ENCODE peak calls at places on chromosomes 11 and 22, in four cellular contexts. One of them, this sample, is unnamed.

GRCh38 chr11:25900814-25901213 is 431.1 kb upstream of the ANO3 start:
- DNase-seq in heart left ventricle: no peak
- DNase-seq in colonic mucosa: no peak
- DNase-seq in neuronal stem cell: no peak
- DNase-seq in this sample: no peak

GRCh38 chr22:44409691-44410316 is 88.2 kb downstream of the RTL6 start:
- DNase-seq in heart left ventricle: no peak
- DNase-seq in neuronal stem cell: no peak
- DNase-seq in colonic mucosa: no peak
- DNase-seq in this sample: no peak

GRCh38 chr11:19604679-19605375 is 107.8 kb upstream of the NAV2 start:
- DNase-seq in colonic mucosa: no peak
- DNase-seq in neuronal stem cell: no peak
- DNase-seq in heart left ventricle: no peak
- DNase-seq in this sample: no peak

GRCh38 chr11:119728226-119728626 is 774 bp downstream of the NECTIN1 start:
- DNase-seq in neuronal stem cell: peak; percentile 26
- DNase-seq in colonic mucosa: peak; percentile 45
- DNase-seq in heart left ventricle: no peak
- DNase-seq in this sample: no peak

GRCh38 chr11:76822406-76822805 is 38.3 kb upstream of the ACER3 start:
- DNase-seq in neuronal stem cell: no peak
- DNase-seq in colonic mucosa: no peak
- DNase-seq in heart left ventricle: no peak
- DNase-seq in this sample: no peak

GRCh38 chr11:17385492-17385891 is 3.0 kb downstream of the KCNJ11 start:
- DNase-seq in heart left ventricle: no peak
- DNase-seq in colonic mucosa: no peak
- DNase-seq in neuronal stem cell: no peak
- DNase-seq in this sample: no peak

GRCh38 chr11:65308281-65308891 is 6.3 kb upstream of the CDC42EP2 start:
- DNase-seq in neuronal stem cell: no peak
- DNase-seq in colonic mucosa: peak; percentile 61
- DNase-seq in heart left ventricle: peak; percentile 51
- DNase-seq in this sample: no peak

GRCh38 chr22:21022507-21022906 is 7.5 kb downstream of the P2RX6 start:
- DNase-seq in neuronal stem cell: no peak
- DNase-seq in heart left ventricle: no peak
- DNase-seq in colonic mucosa: no peak
- DNase-seq in this sample: no peak

GRCh38 chr22:18091916-18092526 is 14.2 kb downstream of the PEX26 start:
- DNase-seq in heart left ventricle: peak; percentile 87
- DNase-seq in colonic mucosa: peak; percentile 89
- DNase-seq in neuronal stem cell: no peak
- DNase-seq in this sample: peak; percentile 53

GRCh38 chr11:91837649-91838330 is 386.8 kb upstream of the FAT3 start:
- DNase-seq in neuronal stem cell: no peak
- DNase-seq in heart left ventricle: no peak
- DNase-seq in colonic mucosa: no peak
- DNase-seq in this sample: no peak

GRCh38 chr22:21032037-21032842 is at the start of gene SLC7A4:
- DNase-seq in heart left ventricle: no peak
- DNase-seq in neuronal stem cell: no peak
- DNase-seq in colonic mucosa: no peak
- DNase-seq in this sample: no peak

GRCh38 chr11:10298342-10298741 is 4.3 kb upstream of the SBF2 start:
- DNase-seq in neuronal stem cell: no peak
- DNase-seq in heart left ventricle: no peak
- DNase-seq in colonic mucosa: no peak
- DNase-seq in this sample: no peak

GRCh38 chr11:64224891-64225607 is 937 bp downstream of the TRPT1 start:
- DNase-seq in colonic mucosa: no peak
- DNase-seq in neuronal stem cell: no peak
- DNase-seq in heart left ventricle: peak; percentile 27
- DNase-seq in this sample: no peak

GRCh38 chr11:128593281-128593680 is 5.9 kb upstream of the ETS1 start:
- DNase-seq in colonic mucosa: no peak
- DNase-seq in heart left ventricle: no peak
- DNase-seq in neuronal stem cell: peak; percentile 64
- DNase-seq in this sample: no peak

GRCh38 chr11:130001491-130002351 is 914 bp downstream of the PRDM10 start:
- DNase-seq in colonic mucosa: peak; percentile 53
- DNase-seq in neuronal stem cell: peak; percentile 30
- DNase-seq in heart left ventricle: no peak
- DNase-seq in this sample: peak; percentile 22

GRCh38 chr11:15849265-15849664 is 507.1 kb downstream of the SOX6 start:
- DNase-seq in colonic mucosa: peak; percentile 35
- DNase-seq in neuronal stem cell: no peak
- DNase-seq in heart left ventricle: no peak
- DNase-seq in this sample: no peak

GRCh38 chr11:94106699-94107098 is 21.9 kb upstream of the PANX1 start:
- DNase-seq in heart left ventricle: peak; percentile 43
- DNase-seq in colonic mucosa: no peak
- DNase-seq in neuronal stem cell: no peak
- DNase-seq in this sample: no peak

GRCh38 chr11:859394-860131 is 16.9 kb downstream of the TSPAN4 start:
- DNase-seq in heart left ventricle: peak; percentile 91
- DNase-seq in neuronal stem cell: no peak
- DNase-seq in colonic mucosa: peak; percentile 83
- DNase-seq in this sample: no peak

GRCh38 chr11:100746448-100746847 is 59.4 kb downstream of the ARHGAP42 start:
- DNase-seq in colonic mucosa: no peak
- DNase-seq in neuronal stem cell: no peak
- DNase-seq in heart left ventricle: no peak
- DNase-seq in this sample: no peak

GRCh38 chr22:39567135-39567946 is 3.2 kb upstream of the CACNA1I start:
- DNase-seq in neuronal stem cell: no peak
- DNase-seq in colonic mucosa: no peak
- DNase-seq in heart left ventricle: no peak
- DNase-seq in this sample: peak; percentile 48

GRCh38 chr11:32307449-32307848 is 127.9 kb downstream of the WT1 start:
- DNase-seq in neuronal stem cell: no peak
- DNase-seq in heart left ventricle: no peak
- DNase-seq in colonic mucosa: no peak
- DNase-seq in this sample: no peak

GRCh38 chr11:11078344-11078743 is 220.5 kb upstream of the ZBED5 start:
- DNase-seq in heart left ventricle: no peak
- DNase-seq in colonic mucosa: no peak
- DNase-seq in neuronal stem cell: no peak
- DNase-seq in this sample: no peak

DNA sequence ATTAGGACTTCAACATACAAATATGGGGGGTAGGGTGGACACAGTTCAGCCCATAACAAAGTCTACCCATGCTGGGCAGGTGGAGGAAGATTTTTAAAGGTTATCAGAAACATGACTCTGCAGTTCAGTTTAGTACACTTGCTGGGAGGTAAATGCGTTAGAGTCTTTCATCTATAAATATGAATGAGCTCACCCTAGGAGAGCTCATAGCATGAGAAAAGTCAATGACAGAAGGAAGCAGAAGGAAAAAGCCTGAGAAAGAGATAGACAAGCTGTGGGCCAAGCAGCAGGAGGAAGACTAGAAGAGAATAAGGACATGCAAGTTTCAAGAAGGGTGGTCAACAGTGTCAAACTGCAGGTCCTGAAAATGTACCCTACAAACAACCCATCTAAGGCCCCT is 27.0 kb upstream of the FSHB start:
- DNase-seq in neuronal stem cell: no peak
- DNase-seq in heart left ventricle: no peak
- DNase-seq in colonic mucosa: no peak
- DNase-seq in this sample: no peak
- H3K4me1 ChIP-seq in neuronal stem cell: no peaks in the 10 kb centered on the region
- H3K4me1 ChIP-seq in heart left ventricle: peaks cover 10% of the 10 kb centered on the region
- H3K4me1 ChIP-seq in colonic mucosa: no peaks in the 10 kb centered on the region
- H3K4me1 ChIP-seq in this sample: no peaks in the 10 kb centered on the region

GRCh38 chr11:114078423-114078822 is 18.9 kb downstream of the ZBTB16 start:
- DNase-seq in colonic mucosa: no peak
- DNase-seq in heart left ventricle: no peak
- DNase-seq in neuronal stem cell: no peak
- DNase-seq in this sample: no peak
- H3K4me3 ChIP-seq in colonic mucosa: no peak overlapping the region
- H3K4me3 ChIP-seq in heart left ventricle: no peak overlapping the region
- H3K4me3 ChIP-seq in neuronal stem cell: no peak overlapping the region
- H3K4me3 ChIP-seq in this sample: no peak overlapping the region

DNA sequence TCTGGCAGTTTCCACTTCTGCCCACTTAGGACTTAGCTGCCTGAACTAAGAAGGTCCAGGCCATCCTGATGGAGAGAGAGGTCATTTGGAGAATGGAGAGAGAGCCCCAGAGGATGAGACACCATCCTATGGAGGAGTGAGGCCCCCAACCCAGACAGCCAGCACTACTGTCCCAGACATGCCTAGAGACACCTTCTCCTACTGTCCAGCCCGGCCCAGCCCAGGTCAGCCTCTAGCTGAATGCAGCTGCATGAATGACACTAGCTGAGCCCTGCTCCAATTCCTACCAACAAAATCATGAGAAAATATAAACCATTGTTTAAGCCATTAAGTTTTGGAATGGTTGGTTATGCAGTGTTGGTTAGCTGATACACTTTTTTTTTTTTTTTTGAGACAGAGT is 47.4 kb downstream of the APOL3 start:
- DNase-seq in heart left ventricle: no peak
- DNase-seq in neuronal stem cell: no peak
- DNase-seq in colonic mucosa: no peak
- DNase-seq in this sample: no peak
- H3K4me1 ChIP-seq in heart left ventricle: no peaks in the 10 kb centered on the region
- H3K4me1 ChIP-seq in neuronal stem cell: peaks cover 6% of the 10 kb centered on the region
- H3K4me1 ChIP-seq in colonic mucosa: no peaks in the 10 kb centered on the region
- H3K4me1 ChIP-seq in this sample: no peaks in the 10 kb centered on the region

GRCh38 chr11:72080326-72081183 is at the start of the genes LRRC51 and NUMA1:
- DNase-seq in neuronal stem cell: peak; percentile 100
- DNase-seq in colonic mucosa: peak; percentile 100
- DNase-seq in heart left ventricle: peak; percentile 99
- DNase-seq in this sample: peak; percentile 96

GRCh38 chr11:72081184-72081644 is 564 bp downstream of the LRRC51 start:
- DNase-seq in neuronal stem cell: no peak
- DNase-seq in heart left ventricle: no peak
- DNase-seq in colonic mucosa: no peak
- DNase-seq in this sample: no peak

GRCh38 chr11:72075756-72076155 is 4.6 kb downstream of the NUMA1 start:
- DNase-seq in neuronal stem cell: no peak
- DNase-seq in heart left ventricle: no peak
- DNase-seq in colonic mucosa: no peak
- DNase-seq in this sample: no peak

GRCh38 chr11:72079776-72080325 is 491 bp downstream of the NUMA1 start:
- DNase-seq in neuronal stem cell: no peak
- DNase-seq in heart left ventricle: no peak
- DNase-seq in colonic mucosa: peak; percentile 41
- DNase-seq in this sample: no peak

DNA sequence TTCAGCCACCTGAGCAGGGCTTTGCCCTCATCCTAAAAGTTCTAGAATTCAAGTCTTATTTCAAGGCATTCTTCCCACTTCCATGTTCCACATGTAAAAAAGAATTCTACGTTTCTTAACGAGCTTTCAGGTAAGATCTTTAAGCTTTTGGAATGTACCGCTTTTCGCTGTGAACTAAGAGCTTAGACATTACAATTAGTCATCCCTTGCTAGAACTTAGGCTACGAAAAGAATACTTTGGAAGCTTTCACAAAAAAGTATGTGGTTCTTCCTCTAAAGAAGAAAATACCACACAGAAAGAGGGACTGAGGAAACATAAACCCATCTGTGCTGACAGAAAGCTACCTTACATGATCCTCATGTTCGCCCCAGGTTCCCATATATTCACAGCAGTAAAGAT is 1.9 kb downstream of the NUMA1 start:
- DNase-seq in colonic mucosa: no peak
- DNase-seq in neuronal stem cell: no peak
- DNase-seq in heart left ventricle: no peak
- DNase-seq in this sample: no peak
- H3K4me3 ChIP-seq in colonic mucosa: no peak overlapping the region
- H3K4me3 ChIP-seq in neuronal stem cell: peak overlapping the region; percentile 79
- H3K4me3 ChIP-seq in heart left ventricle: no peak overlapping the region
- H3K4me3 ChIP-seq in this sample: no peak overlapping the region

GRCh38 chr11:61972796-61973602 is 5.6 kb upstream of the FTH1 start:
- DNase-seq in neuronal stem cell: no peak
- DNase-seq in heart left ventricle: no peak
- DNase-seq in colonic mucosa: peak; percentile 54
- DNase-seq in this sample: no peak
- H3K4me1 ChIP-seq in neuronal stem cell: peaks cover 16% of the 10 kb centered on the region
- H3K4me1 ChIP-seq in heart left ventricle: peaks cover 69% of the 10 kb centered on the region
- H3K4me1 ChIP-seq in colonic mucosa: peaks cover 39% of the 10 kb centered on the region
- H3K4me1 ChIP-seq in this sample: peaks cover 11% of the 10 kb centered on the region

GRCh38 chr22:23373601-23374000 is 193.3 kb downstream of the BCR start:
- DNase-seq in heart left ventricle: no peak
- DNase-seq in colonic mucosa: no peak
- DNase-seq in neuronal stem cell: no peak
- DNase-seq in this sample: no peak
- H3K4me3 ChIP-seq in heart left ventricle: no peak overlapping the region
- H3K4me3 ChIP-seq in colonic mucosa: no peak overlapping the region
- H3K4me3 ChIP-seq in neuronal stem cell: no peak overlapping the region
- H3K4me3 ChIP-seq in this sample: no peak overlapping the region

GRCh38 chr11:117221775-117222517 is 9.9 kb downstream of the PCSK7 start:
- DNase-seq in colonic mucosa: peak; percentile 66
- DNase-seq in neuronal stem cell: no peak
- DNase-seq in heart left ventricle: peak; percentile 76
- DNase-seq in this sample: no peak
- H3K4me1 ChIP-seq in colonic mucosa: peaks cover 28% of the 10 kb centered on the region
- H3K4me1 ChIP-seq in neuronal stem cell: no peaks in the 10 kb centered on the region
- H3K4me1 ChIP-seq in heart left ventricle: peaks cover 35% of the 10 kb centered on the region
- H3K4me1 ChIP-seq in this sample: peaks cover 5% of the 10 kb centered on the region